ENCODE peak calls at places on chromosomes 5 and 9, in four cellular contexts. One of them, this sample, is unnamed. For H3K4me1, the result is how much of the 10 kb centered on the place peaks cover.

GRCh38 chr5:140145223-140145622 is 19.5 kb downstream of the IGIP start:
- DNase-seq in Peyer's patch: no peak
- DNase-seq in cardiac muscle cell: no peak
- DNase-seq in esophagus squamous epithelium: no peak
- DNase-seq in this sample: no peak

GRCh38 chr9:80867731-80868130 is 821.6 kb downstream of the TLE1 start:
- DNase-seq in cardiac muscle cell: no peak
- DNase-seq in Peyer's patch: no peak
- DNase-seq in esophagus squamous epithelium: no peak
- DNase-seq in this sample: no peak

GRCh38 chr5:38621331-38621730 is 64.9 kb upstream of the LIFR start:
- DNase-seq in Peyer's patch: no peak
- DNase-seq in esophagus squamous epithelium: no peak
- DNase-seq in cardiac muscle cell: no peak
- DNase-seq in this sample: no peak

GRCh38 chr9:115291841-115292240 is 173.9 kb upstream of the TNC start:
- DNase-seq in Peyer's patch: peak
- DNase-seq in cardiac muscle cell: no peak
- DNase-seq in esophagus squamous epithelium: no peak
- DNase-seq in this sample: peak

GRCh38 chr9:385818-386398 is 171.2 kb downstream of the DOCK8 start:
- DNase-seq in Peyer's patch: no peak
- DNase-seq in cardiac muscle cell: peak
- DNase-seq in esophagus squamous epithelium: no peak
- DNase-seq in this sample: peak

GRCh38 chr9:16134351-16134750 is 581.5 kb downstream of the CCDC171 start:
- DNase-seq in Peyer's patch: no peak
- DNase-seq in cardiac muscle cell: no peak
- DNase-seq in esophagus squamous epithelium: no peak
- DNase-seq in this sample: no peak

GRCh38 chr5:26009742-26010141 is 1028.6 kb downstream of the CDH9 start:
- DNase-seq in cardiac muscle cell: peak
- DNase-seq in esophagus squamous epithelium: no peak
- DNase-seq in Peyer's patch: no peak
- DNase-seq in this sample: no peak

GRCh38 chr9:4680750-4681149 is 1.4 kb downstream of the CDC37L1 start:
- DNase-seq in esophagus squamous epithelium: no peak
- DNase-seq in cardiac muscle cell: no peak
- DNase-seq in Peyer's patch: no peak
- DNase-seq in this sample: no peak

GRCh38 chr5:119340597-119341218 is 15.1 kb upstream of the TNFAIP8 start:
- DNase-seq in esophagus squamous epithelium: no peak
- DNase-seq in Peyer's patch: no peak
- DNase-seq in cardiac muscle cell: no peak
- DNase-seq in this sample: peak

GRCh38 chr5:72355706-72356299 is 35.6 kb downstream of the PTCD2 start:
- DNase-seq in Peyer's patch: no peak
- DNase-seq in cardiac muscle cell: peak
- DNase-seq in esophagus squamous epithelium: no peak
- DNase-seq in this sample: peak

GRCh38 chr5:124528838-124529237 is 217.6 kb downstream of the ZNF608 start:
- DNase-seq in Peyer's patch: no peak
- DNase-seq in cardiac muscle cell: no peak
- DNase-seq in esophagus squamous epithelium: no peak
- DNase-seq in this sample: no peak

GRCh38 chr5:169281625-169282024 is 19.3 kb downstream of the SLIT3 start:
- DNase-seq in cardiac muscle cell: no peak
- DNase-seq in Peyer's patch: no peak
- DNase-seq in esophagus squamous epithelium: no peak
- DNase-seq in this sample: no peak

GRCh38 chr5:142727736-142728047 is 41.8 kb upstream of the FGF1 start:
- DNase-seq in Peyer's patch: no peak
- DNase-seq in esophagus squamous epithelium: no peak
- DNase-seq in cardiac muscle cell: no peak
- DNase-seq in this sample: no peak

GRCh38 chr5:133232011-133232410 is 180.2 kb downstream of the HSPA4 start:
- DNase-seq in cardiac muscle cell: no peak
- DNase-seq in esophagus squamous epithelium: no peak
- DNase-seq in Peyer's patch: peak
- DNase-seq in this sample: peak

GRCh38 chr5:154784856-154785255 is 29.7 kb downstream of the LARP1 start:
- DNase-seq in Peyer's patch: no peak
- DNase-seq in esophagus squamous epithelium: no peak
- DNase-seq in cardiac muscle cell: no peak
- DNase-seq in this sample: no peak

GRCh38 chr9:20863910-20864309 is 167.5 kb downstream of the HACD4 start:
- DNase-seq in Peyer's patch: no peak
- DNase-seq in cardiac muscle cell: no peak
- DNase-seq in esophagus squamous epithelium: no peak
- DNase-seq in this sample: no peak

GRCh38 chr5:68435611-68436010 is 220.1 kb downstream of the PIK3R1 start:
- DNase-seq in cardiac muscle cell: no peak
- DNase-seq in Peyer's patch: no peak
- DNase-seq in esophagus squamous epithelium: no peak
- DNase-seq in this sample: peak

GRCh38 chr5:2736872-2737271 is 14.6 kb downstream of the IRX2 start:
- DNase-seq in esophagus squamous epithelium: no peak
- DNase-seq in Peyer's patch: no peak
- DNase-seq in cardiac muscle cell: no peak
- DNase-seq in this sample: no peak

GRCh38 chr5:172898513-172899369 is 60.5 kb upstream of the RPL26L1 start:
- DNase-seq in Peyer's patch: no peak
- DNase-seq in esophagus squamous epithelium: no peak
- DNase-seq in cardiac muscle cell: no peak
- DNase-seq in this sample: no peak

GRCh38 chr5:78636682-78637081 is 11.9 kb downstream of the LHFPL2 start:
- DNase-seq in Peyer's patch: no peak
- DNase-seq in cardiac muscle cell: peak
- DNase-seq in esophagus squamous epithelium: no peak
- DNase-seq in this sample: no peak

GRCh38 chr5:78632467-78632866 is 16.1 kb downstream of the LHFPL2 start:
- DNase-seq in cardiac muscle cell: no peak
- DNase-seq in Peyer's patch: no peak
- DNase-seq in esophagus squamous epithelium: no peak
- DNase-seq in this sample: no peak

GRCh38 chr5:78633710-78634109 is 14.9 kb downstream of the LHFPL2 start:
- DNase-seq in Peyer's patch: no peak
- DNase-seq in esophagus squamous epithelium: no peak
- DNase-seq in cardiac muscle cell: no peak
- DNase-seq in this sample: no peak

GRCh38 chr5:78631931-78632330 is 16.6 kb downstream of the LHFPL2 start:
- DNase-seq in esophagus squamous epithelium: no peak
- DNase-seq in Peyer's patch: no peak
- DNase-seq in cardiac muscle cell: no peak
- DNase-seq in this sample: no peak

GRCh38 chr5:78634634-78635033 is 13.9 kb downstream of the LHFPL2 start:
- DNase-seq in esophagus squamous epithelium: no peak
- DNase-seq in Peyer's patch: no peak
- DNase-seq in cardiac muscle cell: no peak
- DNase-seq in this sample: no peak
- H3K4me1 ChIP-seq in esophagus squamous epithelium: under half
- H3K4me1 ChIP-seq in Peyer's patch: under half
- H3K4me1 ChIP-seq in cardiac muscle cell: half or more
- H3K4me1 ChIP-seq in this sample: under half

DNA sequence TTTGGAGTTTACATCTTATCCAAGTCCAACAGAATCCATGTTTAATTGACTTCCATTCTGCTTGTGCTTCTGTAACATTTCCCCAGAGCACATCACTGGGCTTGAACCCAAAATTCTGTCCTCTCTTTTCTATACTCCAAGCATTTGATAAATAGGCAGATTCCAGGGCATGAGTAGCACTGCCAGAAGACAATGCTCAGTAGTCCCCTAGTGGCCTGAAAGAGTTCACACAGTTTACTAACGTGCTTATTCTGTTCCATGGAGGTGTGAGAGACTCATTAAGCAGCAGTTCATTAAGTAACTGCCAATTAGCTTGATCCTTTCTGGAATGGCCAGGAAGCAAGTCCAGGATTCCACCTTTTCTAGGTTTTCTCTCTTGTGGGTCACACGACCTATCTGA is 9.4 kb upstream of the GABRA6 start:
- DNase-seq in cardiac muscle cell: peak
- DNase-seq in esophagus squamous epithelium: no peak
- DNase-seq in Peyer's patch: no peak
- DNase-seq in this sample: no peak
- TF ChIP-seq CTCF in cardiac muscle cell: no peak
- TF ChIP-seq CTCF in esophagus squamous epithelium: no peak
- TF ChIP-seq CTCF in Peyer's patch: no peak
- TF ChIP-seq CTCF in this sample: peak

GRCh38 chr5:90866333-90866732 is 307.7 kb downstream of the ADGRV1 start:
- DNase-seq in esophagus squamous epithelium: no peak
- DNase-seq in Peyer's patch: no peak
- DNase-seq in cardiac muscle cell: peak
- DNase-seq in this sample: no peak
- H3K4me1 ChIP-seq in esophagus squamous epithelium: under half
- H3K4me1 ChIP-seq in Peyer's patch: under half
- H3K4me1 ChIP-seq in cardiac muscle cell: under half
- H3K4me1 ChIP-seq in this sample: under half

GRCh38 chr9:22157271-22157670 is 148.2 kb upstream of the CDKN2B start:
- DNase-seq in cardiac muscle cell: no peak
- DNase-seq in esophagus squamous epithelium: no peak
- DNase-seq in Peyer's patch: no peak
- DNase-seq in this sample: no peak
- TF ChIP-seq CTCF in cardiac muscle cell: no peak
- TF ChIP-seq CTCF in esophagus squamous epithelium: no peak
- TF ChIP-seq CTCF in Peyer's patch: no peak
- TF ChIP-seq CTCF in this sample: no peak

GRCh38 chr9:95461448-95462381 is 55.1 kb downstream of the PTCH1 start:
- DNase-seq in esophagus squamous epithelium: no peak
- DNase-seq in Peyer's patch: no peak
- DNase-seq in cardiac muscle cell: no peak
- DNase-seq in this sample: no peak

GRCh38 chr9:95460627-95461164 is 56.1 kb downstream of the PTCH1 start:
- DNase-seq in Peyer's patch: no peak
- DNase-seq in cardiac muscle cell: no peak
- DNase-seq in esophagus squamous epithelium: no peak
- DNase-seq in this sample: no peak

GRCh38 chr9:95459218-95459617 is 57.6 kb downstream of the PTCH1 start:
- DNase-seq in cardiac muscle cell: no peak
- DNase-seq in Peyer's patch: no peak
- DNase-seq in esophagus squamous epithelium: no peak
- DNase-seq in this sample: no peak

GRCh38 chr9:95458666-95459065 is 58.1 kb downstream of the PTCH1 start:
- DNase-seq in cardiac muscle cell: no peak
- DNase-seq in esophagus squamous epithelium: no peak
- DNase-seq in Peyer's patch: no peak
- DNase-seq in this sample: no peak

GRCh38 chr9:95459867-95460626 is 56.7 kb downstream of the PTCH1 start:
- DNase-seq in cardiac muscle cell: no peak
- DNase-seq in Peyer's patch: no peak
- DNase-seq in esophagus squamous epithelium: no peak
- DNase-seq in this sample: no peak
- H3K4me1 ChIP-seq in cardiac muscle cell: under half
- H3K4me1 ChIP-seq in Peyer's patch: under half
- H3K4me1 ChIP-seq in esophagus squamous epithelium: under half
- H3K4me1 ChIP-seq in this sample: under half

DNA sequence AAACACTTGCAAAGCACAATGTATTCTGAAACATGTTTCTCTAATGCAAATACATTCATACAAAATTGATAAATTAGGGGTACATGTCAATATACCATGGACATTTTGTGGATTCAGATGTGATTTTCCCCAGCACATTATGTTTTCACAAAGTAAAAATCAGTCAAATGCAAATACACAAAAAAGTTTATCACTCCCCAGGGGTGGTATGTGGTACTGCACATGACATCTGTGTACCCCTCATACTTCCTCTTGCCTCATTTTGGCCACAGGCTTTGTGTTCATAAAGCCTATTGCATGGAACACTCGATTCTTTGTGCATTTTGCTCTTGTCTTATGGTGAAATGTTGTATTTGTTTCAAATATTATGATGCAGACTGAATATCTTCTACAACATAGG is 116.8 kb upstream of the PDE4D start:
- DNase-seq in cardiac muscle cell: no peak
- DNase-seq in Peyer's patch: no peak
- DNase-seq in esophagus squamous epithelium: no peak
- DNase-seq in this sample: no peak
- TF ChIP-seq CTCF in cardiac muscle cell: no peak
- TF ChIP-seq CTCF in Peyer's patch: no peak
- TF ChIP-seq CTCF in esophagus squamous epithelium: no peak
- TF ChIP-seq CTCF in this sample: no peak

DNA sequence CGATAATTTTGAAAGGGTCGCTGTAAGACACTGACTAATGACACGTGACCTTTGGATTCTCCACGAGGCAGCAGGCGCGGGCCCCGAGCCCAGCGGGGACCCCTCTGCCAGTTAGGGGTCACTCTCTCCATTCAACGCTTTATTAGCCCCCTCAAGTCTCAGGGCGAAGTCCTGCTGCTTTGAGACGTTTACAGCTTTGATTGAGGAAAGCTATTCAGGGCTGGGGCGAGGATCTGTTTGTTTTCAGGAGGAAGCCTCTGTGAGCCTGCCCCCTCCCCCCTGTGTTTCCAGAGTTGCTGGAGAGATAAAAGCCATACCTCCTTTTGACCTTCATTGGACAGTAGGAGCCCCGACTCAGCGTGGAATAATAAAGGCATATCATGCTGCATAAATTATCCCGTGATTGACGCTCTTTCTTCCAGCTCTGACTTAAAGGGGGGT is 31.4 kb upstream of the MSX2 start:
- DNase-seq in Peyer's patch: no peak
- DNase-seq in cardiac muscle cell: peak
- DNase-seq in esophagus squamous epithelium: no peak
- DNase-seq in this sample: peak
- H3K4me1 ChIP-seq in Peyer's patch: under half
- H3K4me1 ChIP-seq in cardiac muscle cell: under half
- H3K4me1 ChIP-seq in esophagus squamous epithelium: under half
- H3K4me1 ChIP-seq in this sample: under half